ENCODE peak calls at places on chromosomes 12 and 14, in five cellular contexts. T is K562, G is A549, Y is SK-N-SH, R is GM12878. V is an unnamed sample.

GRCh38 chr12:12482150-12482761 is 80.4 kb downstream of the DUSP16 start:
- DNase-seq in T (no peak), G (no peak), Y (no peak), R (no peak), V (no peak)

GRCh38 chr14:98069712-98070133 is 1202.3 kb downstream of the BCL11B start:
- DNase-seq in T (no peak), G (no peak), Y (no peak), R (no peak), V (no peak)

GRCh38 chr12:106971065-106971464 is 15.4 kb downstream of the TMEM263 start:
- DNase-seq in T (no peak), G (no peak), Y (no peak), R (no peak), V (no peak)

GRCh38 chr14:35121026-35121886 is 534 bp downstream of the PPP2R3C start:
- DNase-seq in T (peak; percentile 45), G (peak; percentile 93), Y (no peak), R (no peak), V (no peak)

GRCh38 chr14:75293920-75294648 is 15.5 kb downstream of the FOS start:
- DNase-seq in T (peak; percentile 92), G (peak; percentile 97), Y (peak; percentile 99), R (no peak), V (peak; percentile 95)

GRCh38 chr12:12507121-12507520 is 55.5 kb downstream of the DUSP16 start:
- DNase-seq in T (no peak), G (no peak), Y (no peak), R (no peak), V (no peak)

GRCh38 chr14:105071942-105072341 is 6.7 kb upstream of the GPR132 start:
- DNase-seq in T (no peak), G (no peak), Y (no peak), R (no peak), V (no peak)

GRCh38 chr14:76546426-76547221 is 170.7 kb downstream of the ESRRB start:
- DNase-seq in T (peak; percentile 50), G (peak; percentile 28), Y (peak; percentile 65), R (no peak), V (no peak)

GRCh38 chr12:26122681-26123481 is 2.0 kb downstream of the BHLHE41 start:
- DNase-seq in T (peak; percentile 34), G (peak; percentile 33), Y (peak; percentile 74), R (no peak), V (peak; percentile 79)

GRCh38 chr12:2650261-2651060 is 144.3 kb upstream of the FKBP4 start:
- DNase-seq in T (no peak), G (no peak), Y (no peak), R (no peak), V (no peak)

GRCh38 chr14:78170203-78170602 is at the start of gene NRXN3:
- DNase-seq in T (no peak), G (no peak), Y (peak; percentile 73), R (no peak), V (no peak)

GRCh38 chr12:57467915-57468314 is 8.3 kb downstream of the GLI1 start:
- DNase-seq in T (no peak), G (no peak), Y (no peak), R (no peak), V (no peak)

GRCh38 chr12:127381681-127382080 is 885.3 kb upstream of the TMEM132C start:
- DNase-seq in T (no peak), G (no peak), Y (no peak), R (no peak), V (no peak)

GRCh38 chr12:12902036-12902435 is 10.7 kb downstream of the GPRC5A start:
- DNase-seq in T (no peak), G (no peak), Y (no peak), R (no peak), V (peak; percentile 74)

GRCh38 chr12:63410197-63410596 is 258.1 kb downstream of the DPY19L2 start:
- DNase-seq in T (no peak), G (no peak), Y (no peak), R (no peak), V (no peak)

GRCh38 chr14:101182476-101182875 is 279.0 kb upstream of the RTL1 start:
- DNase-seq in T (no peak), G (no peak), Y (peak; percentile 7), R (no peak), V (no peak)

GRCh38 chr14:70827366-70828151 is 18.2 kb upstream of the MAP3K9 start:
- DNase-seq in T (no peak), G (no peak), Y (no peak), R (no peak), V (no peak)

GRCh38 chr12:56160160-56160763 is 2.1 kb downstream of the MYL6 start:
- DNase-seq in T (no peak), G (no peak), Y (no peak), R (no peak), V (peak; percentile 35)

GRCh38 chr14:52080817-52081755 is 12.2 kb upstream of the NID2 start:
- DNase-seq in T (no peak), G (peak; percentile 14), Y (no peak), R (no peak), V (peak; percentile 96)

GRCh38 chr14:50311974-50312733 is at the start of the genes DMAC2L and L2HGDH:
- DNase-seq in T (peak; percentile 94), G (peak; percentile 97), Y (peak; percentile 98), R (peak; percentile 74), V (peak; percentile 84)

GRCh38 chr12:110739488-110739887 is 3.2 kb downstream of the PPP1CC start:
- DNase-seq in T (no peak), G (no peak), Y (no peak), R (no peak), V (no peak)

GRCh38 chr12:123433615-123434014 is 2.9 kb downstream of the RILPL2 start:
- DNase-seq in T (no peak), G (no peak), Y (no peak), R (no peak), V (no peak)

GRCh38 chr14:71647086-71647784 is 285.0 kb upstream of the RGS6 start:
- DNase-seq in T (no peak), G (no peak), Y (no peak), R (no peak), V (no peak)

GRCh38 chr14:48937796-48938195 is 648.4 kb downstream of the RPS29 start:
- DNase-seq in T (no peak), G (no peak), Y (peak; percentile 1), R (no peak), V (peak; percentile 70)

GRCh38 chr12:31866523-31866922 is 92.7 kb upstream of the RESF1 start:
- DNase-seq in T (no peak), G (no peak), Y (no peak), R (no peak), V (no peak)

GRCh38 chr14:69666112-69666511 is 54.7 kb downstream of the SUSD6 start:
- DNase-seq in T (no peak), G (no peak), Y (no peak), R (no peak), V (no peak)

GRCh38 chr12:5171701-5172100 is 128.0 kb downstream of the KCNA5 start:
- DNase-seq in T (peak; percentile 38), G (peak; percentile 31), Y (peak; percentile 51), R (no peak), V (peak; percentile 77)

GRCh38 chr12:49762468-49762847 is 21.1 kb downstream of the TMBIM6 start:
- DNase-seq in T (no peak), G (no peak), Y (no peak), R (no peak), V (no peak)

GRCh38 chr12:30420561-30420960 is 275.1 kb downstream of the IPO8 start:
- DNase-seq in T (no peak), G (no peak), Y (no peak), R (no peak), V (peak; percentile 1)

GRCh38 chr12:47975816-47976215 is 12.4 kb downstream of the TMEM106C start:
- DNase-seq in T (no peak), G (no peak), Y (no peak), R (no peak), V (no peak)

GRCh38 chr14:55245657-55246268 is 25.5 kb upstream of the FBXO34 start:
- DNase-seq in T (peak; percentile 32), G (no peak), Y (no peak), R (no peak), V (peak; percentile 42)
- TF ChIP-seq RCOR1 in T (no peak), G (no peak), Y (no peak), R (no peak), V (no peak)

GRCh38 chr12:103588680-103589079 is 1.6 kb downstream of the STAB2 start:
- DNase-seq in T (no peak), G (no peak), Y (no peak), R (no peak), V (no peak)
- TF ChIP-seq RCOR1 in T (no peak), G (no peak), Y (no peak), R (no peak), V (no peak)

GRCh38 chr12:14952295-14952995 is 9.0 kb downstream of the ARHGDIB start:
- DNase-seq in T (no peak), G (peak; percentile 42), Y (no peak), R (no peak), V (peak; percentile 98)
- TF ChIP-seq RCOR1 in T (no peak), G (no peak), Y (no peak), R (no peak), V (no peak)

DNA sequence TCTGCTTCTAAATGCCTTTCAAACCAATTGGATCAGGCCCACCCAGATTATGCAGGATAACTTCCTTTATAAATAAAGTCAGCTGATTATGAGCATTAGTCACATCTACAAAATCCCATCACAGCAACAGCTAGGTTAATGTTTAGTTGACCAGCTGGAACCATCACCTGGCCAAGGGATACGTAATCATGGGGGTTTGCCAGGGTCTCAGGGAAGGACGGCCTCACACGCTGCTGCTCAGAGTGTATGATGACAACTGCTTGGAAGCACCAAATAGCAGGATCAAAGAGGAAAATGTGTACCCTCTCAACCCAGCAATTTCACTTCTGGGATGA is 162.6 kb downstream of the SLC15A4 start:
- DNase-seq in T (no peak), G (no peak), Y (no peak), R (no peak), V (no peak)
- TF ChIP-seq RCOR1 in T (no peak), G (no peak), Y (no peak), R (no peak), V (no peak)

DNA sequence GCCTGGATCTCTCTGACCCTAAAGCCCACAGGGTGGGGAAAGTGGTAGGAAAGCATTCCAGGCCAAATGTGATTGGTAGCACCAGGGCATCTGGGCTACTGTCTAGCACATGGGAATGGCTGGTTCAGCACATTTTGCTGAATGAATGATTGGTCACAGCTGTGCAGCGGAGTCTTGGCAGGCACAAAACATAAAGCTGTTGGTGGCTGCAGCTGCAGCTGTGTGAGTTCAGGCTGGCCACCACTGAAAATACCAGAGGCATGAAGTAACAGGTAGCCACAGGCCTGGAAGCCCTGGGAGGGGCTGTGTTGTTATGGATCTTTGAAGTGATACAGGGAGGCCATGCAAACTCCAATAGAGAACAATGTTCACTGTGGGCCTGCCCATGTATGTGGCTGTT is 72.7 kb downstream of the MYRFL start:
- DNase-seq in T (no peak), G (no peak), Y (no peak), R (no peak), V (peak; percentile 88)
- TF ChIP-seq RCOR1 in T (no peak), G (no peak), Y (no peak), R (no peak), V (no peak)

V was measured in IMR-90.